ENCODE peak calls at places on chromosomes 7 and 10, in five cellular contexts. R is fibroblast of lung, S is HCT116, A is mammary epithelial cell, Y is endothelial cell of umbilical vein. U is an unnamed sample.

GRCh38 chr7:80028717-80029116 is 105.9 kb upstream of the GNAI1 start:
- DNase-seq in A (no peak), R (no peak), Y (no peak), S (no peak), U (no peak)

GRCh38 chr10:60565492-60565891 is 175.8 kb upstream of the ANK3 start:
- DNase-seq in Y (no peak), S (no peak), R (no peak), A (no peak), U (no peak)

GRCh38 chr7:18940577-18941134 is 176.8 kb downstream of the TWIST1 start:
- DNase-seq in R (no peak), Y (no peak), A (no peak), S (no peak), U (peak)

GRCh38 chr10:12782537-12782936 is 219.0 kb downstream of the CCDC3 start:
- DNase-seq in S (peak), A (peak), Y (peak), R (no peak), U (peak)

GRCh38 chr7:101534873-101535272 is 94.2 kb downstream of the MYL10 start:
- DNase-seq in Y (no peak), R (no peak), S (no peak), A (no peak), U (no peak)

GRCh38 chr10:80541144-80541750 is 3.5 kb downstream of the SH2D4B start:
- DNase-seq in Y (peak), S (no peak), A (no peak), R (no peak), U (no peak)

GRCh38 chr7:727104-727805 is at the start of gene PRKAR1B:
- DNase-seq in S (no peak), Y (no peak), A (no peak), R (no peak), U (peak)

GRCh38 chr10:92413519-92413918 is 122.6 kb downstream of the MARCHF5 start:
- DNase-seq in R (peak), S (no peak), A (no peak), Y (peak), U (no peak)

GRCh38 chr7:38978474-38978873 is 765 bp downstream of the POU6F2 start:
- DNase-seq in A (no peak), R (no peak), S (no peak), Y (no peak), U (peak)

GRCh38 chr7:138755331-138755747 is 42.5 kb upstream of the TMEM213 start:
- DNase-seq in R (peak), Y (no peak), S (no peak), A (peak), U (peak)

GRCh38 chr10:15439381-15439837 is 68.3 kb upstream of the FAM171A1 start:
- DNase-seq in A (peak), S (no peak), Y (peak), R (peak), U (peak)

GRCh38 chr10:110493832-110494426 is 3.8 kb upstream of the DUSP5 start:
- DNase-seq in Y (no peak), R (no peak), A (peak), S (no peak), U (no peak)

GRCh38 chr10:13206546-13207443 is 27.4 kb downstream of the UCMA start:
- DNase-seq in A (no peak), S (peak), Y (peak), R (peak), U (peak)

GRCh38 chr10:17175551-17175950 is 25.9 kb downstream of the TRDMT1 start:
- DNase-seq in Y (peak), R (peak), A (no peak), S (no peak), U (peak)

GRCh38 chr10:97328646-97329453 is 5.7 kb downstream of the FRAT2 start:
- DNase-seq in R (no peak), A (no peak), Y (no peak), S (no peak), U (no peak)

GRCh38 chr10:63267414-63268138 is 134.4 kb downstream of the NRBF2 start:
- DNase-seq in R (peak), S (peak), Y (peak), A (peak), U (peak)

GRCh38 chr10:88428442-88428841 is 154.7 kb downstream of the RNLS start:
- DNase-seq in Y (no peak), A (peak), S (peak), R (peak), U (no peak)

GRCh38 chr7:69871886-69872592 is 273.8 kb downstream of the AUTS2 start:
- DNase-seq in R (no peak), S (no peak), A (no peak), Y (no peak), U (no peak)

GRCh38 chr10:68861253-68861652 is 33.9 kb downstream of the STOX1 start:
- DNase-seq in S (peak), Y (peak), A (peak), R (peak), U (no peak)

GRCh38 chr7:1925973-1926907 is 256.2 kb downstream of the ELFN1 start:
- DNase-seq in S (no peak), Y (peak), R (no peak), A (no peak), U (no peak)

GRCh38 chr7:15581352-15581951 is 19.6 kb upstream of the AGMO start:
- DNase-seq in S (no peak), A (no peak), R (no peak), Y (no peak), U (no peak)

GRCh38 chr7:128410092-128410665 is 397 bp upstream of the IMPDH1 start:
- DNase-seq in R (peak), S (peak), Y (peak), A (peak), U (peak)

GRCh38 chr7:44755698-44756627 is 7.3 kb downstream of the ZMIZ2 start:
- DNase-seq in S (no peak), A (no peak), R (no peak), Y (no peak), U (no peak)

GRCh38 chr7:108442039-108442568 is 14.1 kb downstream of the NRCAM start:
- DNase-seq in S (peak), A (peak), Y (peak), R (no peak), U (no peak)

GRCh38 chr7:25091757-25092156 is 33.3 kb downstream of the CYCS start:
- DNase-seq in Y (no peak), R (no peak), A (no peak), S (no peak), U (no peak)

GRCh38 chr10:6958254-6958653 is 378.2 kb upstream of the PRKCQ start:
- DNase-seq in S (no peak), Y (no peak), A (no peak), R (no peak), U (no peak)

GRCh38 chr10:97020452-97021400 is 165.0 kb downstream of the SLIT1 start:
- DNase-seq in A (no peak), R (no peak), Y (no peak), S (no peak), U (peak)

GRCh38 chr7:73901231-73901822 is 40.4 kb downstream of the TMEM270 start:
- DNase-seq in S (no peak), Y (no peak), A (no peak), R (no peak), U (no peak)

GRCh38 chr10:131982185-131982756 is 548 bp upstream of the BNIP3 start:
- DNase-seq in A (no peak), S (no peak), R (no peak), Y (no peak), U (no peak)

GRCh38 chr7:37377231-37377630 is 71.4 kb downstream of the ELMO1 start:
- DNase-seq in R (no peak), A (no peak), Y (no peak), S (no peak), U (no peak)

GRCh38 chr7:158825628-158826289 is 3.5 kb downstream of the ESYT2 start:
- DNase-seq in S (no peak), R (no peak), A (no peak), Y (no peak), U (no peak)

GRCh38 chr7:93316730-93317129 is 84.6 kb downstream of the VPS50 start:
- DNase-seq in A (no peak), R (peak), Y (no peak), S (no peak), U (no peak)

DNA sequence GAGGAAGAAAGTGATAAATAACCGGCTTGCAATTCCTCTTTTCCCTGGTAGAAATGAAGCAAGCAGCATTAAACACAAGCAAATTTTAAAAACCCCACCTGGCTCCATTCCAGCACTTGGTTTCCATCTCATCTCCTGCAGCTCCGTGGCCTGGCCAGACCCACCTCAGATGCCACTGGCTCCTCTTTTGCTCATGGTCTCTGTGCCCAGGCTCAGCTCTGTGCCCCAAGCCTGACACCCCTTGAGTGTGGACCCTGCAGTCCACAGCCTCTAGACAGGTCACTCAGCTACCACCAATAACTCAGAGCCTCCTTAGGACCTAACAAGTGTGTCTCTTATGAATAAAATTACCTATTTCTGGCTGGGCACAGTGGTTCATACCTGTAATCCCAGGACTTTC is 479.5 kb downstream of the TNS3 start:
- DNase-seq in S (no peak), R (no peak), A (no peak), Y (no peak), U (no peak)
- TF ChIP-seq EZH2 in S (no peak), R (no peak), A (no peak), Y (no peak), U (no peak)

GRCh38 chr7:155532792-155533119 is 13.6 kb downstream of the CNPY1 start:
- DNase-seq in R (no peak), A (no peak), Y (no peak), S (no peak), U (no peak)

GRCh38 chr7:155534691-155535090 is 11.7 kb downstream of the CNPY1 start:
- DNase-seq in R (no peak), A (no peak), S (no peak), Y (no peak), U (no peak)

GRCh38 chr7:155533827-155534690 is 12.3 kb downstream of the CNPY1 start:
- DNase-seq in Y (peak), S (no peak), A (no peak), R (no peak), U (peak)

GRCh38 chr7:155531686-155532085 is 14.7 kb downstream of the CNPY1 start:
- DNase-seq in R (no peak), Y (no peak), A (no peak), S (no peak), U (peak)

GRCh38 chr7:155533120-155533826 is 13.1 kb downstream of the CNPY1 start:
- DNase-seq in S (no peak), R (no peak), Y (no peak), A (no peak), U (peak)
- TF ChIP-seq EZH2 in S (no peak), R (peak), Y (peak), A (peak), U (peak)

GRCh38 chr10:44300666-44301649 is 83.9 kb downstream of the CXCL12 start:
- DNase-seq in A (peak), S (peak), Y (no peak), R (peak), U (no peak)
- TF ChIP-seq EZH2 in A (no peak), S (no peak), Y (no peak), R (no peak), U (no peak)

DNA sequence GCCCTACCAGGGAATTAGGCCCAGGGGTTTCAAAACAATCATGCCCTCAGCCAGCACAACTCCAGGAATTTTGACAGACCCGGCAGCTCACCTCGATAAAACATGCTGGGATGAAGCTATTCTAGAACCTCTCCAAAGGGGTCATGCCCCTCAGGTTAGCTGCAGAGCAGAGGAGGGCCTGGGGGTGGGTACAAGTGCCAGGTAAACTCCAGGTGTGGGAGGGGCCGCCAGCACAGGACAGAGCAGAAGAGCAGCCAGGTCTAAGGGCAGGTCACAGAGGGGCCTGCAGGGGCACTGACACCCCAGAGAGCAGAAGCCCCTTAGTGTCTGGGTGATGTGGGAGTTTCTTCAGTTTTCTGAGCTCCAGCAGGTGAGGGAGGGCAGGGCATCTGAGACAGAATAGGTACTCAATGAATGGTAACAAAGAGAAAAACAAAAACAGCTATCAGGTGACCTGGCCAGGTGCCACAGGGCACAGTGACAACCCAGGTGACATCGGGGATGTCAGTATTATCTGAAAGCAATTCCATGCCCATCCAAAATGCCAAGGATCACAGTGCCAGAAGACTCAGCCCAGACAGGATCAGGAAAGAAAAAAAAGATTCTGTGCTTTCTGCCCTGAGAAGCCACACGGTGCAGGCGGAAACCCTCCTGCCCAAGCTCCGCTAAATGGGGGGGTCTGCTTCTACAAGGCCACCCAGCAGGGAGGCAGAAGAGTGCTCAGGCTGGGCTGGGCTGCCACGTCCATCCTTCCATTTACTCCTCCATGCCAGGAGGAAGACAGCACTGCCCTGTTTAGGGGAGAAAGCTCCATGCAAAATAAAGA is 104.5 kb downstream of the TNS3 start:
- DNase-seq in R (no peak), Y (no peak), A (no peak), S (no peak), U (no peak)
- TF ChIP-seq EZH2 in R (no peak), Y (no peak), A (no peak), S (no peak), U (no peak)

GRCh38 chr7:27223941-27224590 is 18.5 kb upstream of the EVX1 start:
- DNase-seq in A (no peak), Y (no peak), S (no peak), R (no peak), U (no peak)

GRCh38 chr7:27217951-27218350 is 18.1 kb upstream of the HOXA13 start:
- DNase-seq in S (no peak), R (no peak), Y (no peak), A (no peak), U (no peak)

GRCh38 chr7:27220440-27220955 is 20.6 kb upstream of the HOXA13 start:
- DNase-seq in S (no peak), R (no peak), Y (no peak), A (no peak), U (no peak)

GRCh38 chr7:27219821-27220220 is 19.9 kb upstream of the HOXA13 start:
- DNase-seq in R (no peak), A (no peak), S (no peak), Y (no peak), U (no peak)

DNA sequence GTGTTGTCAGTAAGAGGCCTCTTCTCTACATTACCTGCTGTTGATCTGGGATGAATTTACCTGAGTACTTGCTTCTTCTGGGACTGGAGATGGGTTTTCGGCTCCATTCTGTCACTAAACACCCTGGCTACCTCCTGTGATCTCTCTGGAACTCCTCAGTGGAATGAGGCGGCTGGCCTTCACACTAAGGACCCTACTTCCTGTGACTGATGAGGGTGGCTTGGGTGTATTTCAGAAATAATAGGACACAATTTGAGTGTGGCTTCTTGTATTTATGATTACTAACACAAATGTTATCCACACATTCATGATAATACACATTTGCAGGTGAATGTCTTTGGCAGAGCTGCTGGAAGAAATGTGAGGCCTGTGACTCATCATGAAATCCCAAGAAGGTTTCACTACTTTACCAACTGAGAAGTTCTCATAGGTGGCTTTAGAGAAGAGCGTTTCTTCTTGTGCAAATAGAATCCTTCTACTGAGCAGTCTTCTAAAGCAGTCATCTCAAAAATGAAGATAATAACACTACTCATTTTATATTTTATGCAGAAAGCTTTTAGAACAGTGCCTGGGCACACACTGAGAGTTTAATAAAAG is 21.3 kb upstream of the EVX1 start:
- DNase-seq in R (no peak), Y (no peak), S (no peak), A (peak), U (no peak)
- TF ChIP-seq EZH2 in R (no peak), Y (no peak), S (no peak), A (no peak), U (no peak)

DNA sequence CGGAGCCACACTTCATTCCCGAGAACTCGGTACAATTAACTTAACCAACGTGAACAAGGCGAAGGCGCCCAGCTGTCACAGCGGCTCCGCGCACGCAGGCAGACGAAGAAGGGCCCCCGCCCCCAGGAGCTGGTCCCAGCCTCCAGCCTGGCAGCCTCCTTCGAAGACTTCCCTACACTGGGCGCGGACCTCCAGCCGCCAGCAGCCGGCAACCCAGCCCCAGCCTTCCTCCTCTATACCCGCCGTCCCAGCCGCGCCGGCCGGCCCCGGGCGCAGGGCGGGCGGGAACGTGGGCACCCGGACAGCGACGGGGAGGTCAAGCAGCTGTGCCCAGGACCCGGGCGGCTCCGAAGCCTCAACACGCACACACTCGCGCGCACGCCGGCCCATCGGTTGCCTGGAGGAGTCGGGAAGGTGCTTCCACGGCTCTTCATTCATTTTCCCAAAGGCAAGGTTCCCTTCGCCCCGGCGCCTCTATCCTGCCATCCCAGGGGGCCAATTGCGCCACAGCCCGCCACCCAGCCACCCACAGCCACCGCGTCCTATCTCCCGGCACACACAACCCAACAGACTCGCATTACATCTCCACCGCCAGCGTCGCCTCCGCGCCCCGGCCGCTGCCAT is 1.6 kb downstream of the CHST15 start:
- DNase-seq in A (peak), S (no peak), R (peak), Y (peak), U (peak)
- TF ChIP-seq EZH2 in A (no peak), S (no peak), R (peak), Y (peak), U (peak)

DNA sequence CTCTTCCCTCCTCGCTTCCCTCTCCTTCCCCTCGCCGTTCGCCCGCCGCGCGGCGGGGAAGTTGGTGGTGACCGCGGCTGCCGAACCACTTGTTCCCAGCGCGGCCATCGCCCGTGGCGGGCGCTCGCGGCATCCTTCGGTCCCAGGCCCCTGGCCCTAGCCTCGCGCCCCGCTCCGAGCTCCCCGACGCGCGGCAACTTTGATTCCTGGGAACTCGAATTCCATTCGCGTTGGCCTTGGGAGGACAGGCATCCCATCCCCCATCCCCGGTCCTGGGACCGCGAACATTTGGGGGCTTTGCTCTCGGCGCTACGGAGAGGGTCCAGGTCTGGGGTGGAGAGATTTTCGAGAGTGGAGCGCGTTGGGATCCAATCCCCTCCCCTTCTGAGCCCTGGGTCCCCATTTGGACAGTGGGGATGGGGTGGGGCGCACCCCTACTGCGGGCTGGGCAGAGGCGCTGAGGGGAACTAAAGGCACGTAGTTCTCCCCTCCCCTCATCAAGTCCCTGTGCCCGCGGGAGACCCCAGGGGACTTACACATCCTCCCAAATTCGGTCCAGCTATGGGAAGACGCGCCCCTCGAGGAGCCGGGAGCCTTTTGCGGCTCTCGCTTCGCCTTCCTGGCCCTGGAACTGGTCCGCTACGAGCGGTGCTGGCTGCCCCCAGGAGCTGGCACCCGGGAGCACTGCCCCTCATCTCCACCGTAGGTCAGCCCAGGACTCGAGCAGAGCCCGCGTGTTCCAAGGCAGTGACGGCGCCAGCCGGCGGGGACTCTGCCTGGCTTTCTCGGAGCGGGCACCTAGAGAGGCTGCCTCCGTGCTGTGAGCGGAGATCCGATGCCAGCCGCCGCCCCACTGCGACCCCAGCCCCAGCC is 856 bp downstream of the CDH23 start:
- DNase-seq in Y (no peak), R (no peak), A (no peak), S (no peak), U (peak)
- TF ChIP-seq EZH2 in Y (peak), R (peak), A (peak), S (no peak), U (peak)

U was measured in neural progenitor cell.